ENCODE peak calls at places on chromosomes 11 and 22, in six cellular contexts. X, R, C, F, Y and M are unnamed samples.

GRCh38 chr22:22400099-22400498 is 108.4 kb downstream of the ZNF280B start:
- DNase-seq in R (no peak), F (no peak), C (no peak), Y (no peak), X (no peak), M (no peak)

GRCh38 chr11:2530855-2531200 is 86.0 kb downstream of the KCNQ1 start:
- DNase-seq in C (no peak), R (no peak), Y (no peak), X (no peak), F (no peak), M (no peak)

GRCh38 chr22:49554296-49554625 is 273.4 kb downstream of the BRD1 start:
- DNase-seq in X (peak; percentile 26), F (peak; percentile 11), R (no peak), Y (no peak), C (no peak), M (no peak)

GRCh38 chr11:131771471-131771870 is 401.1 kb downstream of the NTM start:
- DNase-seq in R (no peak), F (no peak), X (no peak), C (no peak), Y (no peak), M (no peak)

GRCh38 chr11:27812341-27812740 is 112.1 kb upstream of the BDNF start:
- DNase-seq in X (no peak), R (no peak), Y (no peak), F (no peak), C (peak; percentile 60), M (no peak)

GRCh38 chr11:2547806-2548205 is 103.0 kb downstream of the KCNQ1 start:
- DNase-seq in Y (no peak), C (no peak), X (no peak), F (no peak), R (no peak), M (no peak)

GRCh38 chr11:36699271-36699670 is 101.2 kb upstream of the RAG2 start:
- DNase-seq in C (no peak), R (no peak), X (no peak), Y (no peak), F (no peak), M (no peak)

GRCh38 chr22:50683086-50683993 is 10.7 kb downstream of the SHANK3 start:
- DNase-seq in Y (no peak), C (no peak), F (no peak), X (no peak), R (no peak), M (no peak)

GRCh38 chr11:61429346-61429690 is 457 bp downstream of the CPSF7 start:
- DNase-seq in X (peak; percentile 86), Y (peak; percentile 85), F (peak; percentile 78), C (peak; percentile 44), R (peak; percentile 73), M (peak; percentile 82)

GRCh38 chr11:61425367-61426131 is 4.2 kb downstream of the CPSF7 start:
- DNase-seq in R (no peak), F (no peak), Y (no peak), C (no peak), X (no peak), M (no peak)

DNA sequence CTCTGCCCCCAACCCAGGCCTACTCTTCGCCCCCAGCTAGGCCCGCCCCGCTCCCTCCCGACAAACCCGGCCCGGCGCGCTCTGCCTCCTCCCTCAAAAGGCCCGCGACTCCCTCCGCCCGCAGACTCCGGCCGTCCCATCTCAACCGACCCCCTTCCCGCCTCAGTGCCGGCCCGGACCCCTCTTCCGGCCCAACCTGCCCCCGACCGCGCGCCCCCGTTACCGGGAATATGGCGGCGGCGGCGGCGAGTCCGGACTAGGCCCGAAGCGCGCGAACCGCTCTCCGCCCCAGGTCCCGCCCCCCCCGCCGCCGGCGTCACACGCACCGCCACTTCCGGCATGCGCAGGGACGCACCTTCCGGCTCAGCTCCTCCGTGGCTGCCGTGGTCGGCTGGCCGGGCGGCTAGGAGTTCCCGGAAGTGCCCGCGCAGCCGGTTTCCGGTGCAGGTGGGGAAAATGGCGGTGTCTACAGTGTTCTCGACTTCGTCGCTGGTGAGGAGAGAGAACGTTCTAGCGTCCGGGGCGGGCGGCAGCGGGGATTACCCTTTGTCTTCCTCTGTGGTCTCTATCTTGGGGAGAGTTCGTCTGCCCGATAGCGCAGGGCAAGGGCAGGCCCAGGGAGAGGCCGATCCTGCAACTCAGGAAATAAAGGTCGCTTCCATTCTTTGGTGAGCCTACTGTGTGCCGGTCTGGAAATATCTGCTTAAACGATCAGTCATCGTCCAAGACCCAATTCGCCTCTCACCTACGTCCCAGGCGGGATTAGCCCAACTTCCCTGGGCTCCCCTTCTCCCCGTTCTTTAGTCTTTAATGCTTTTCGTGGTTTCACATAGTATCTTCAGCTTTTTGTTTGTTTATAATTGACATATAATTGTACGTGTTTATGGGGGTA is at the start of the genes CPSF7 and SDHAF2:
- DNase-seq in X (peak; percentile 98), Y (peak; percentile 95), C (peak; percentile 92), F (peak; percentile 97), R (peak; percentile 94), M (peak; percentile 96)
- H2AK5ac ChIP-seq in X (no peak within 1 kb of the TSS), Y (peak within 1 kb of the TSS; percentile 90), C (peak within 1 kb of the TSS; percentile 99), F (no peak within 1 kb of the TSS), R (peak within 1 kb of the TSS; percentile 76), M (peak within 1 kb of the TSS; percentile 91)

DNA sequence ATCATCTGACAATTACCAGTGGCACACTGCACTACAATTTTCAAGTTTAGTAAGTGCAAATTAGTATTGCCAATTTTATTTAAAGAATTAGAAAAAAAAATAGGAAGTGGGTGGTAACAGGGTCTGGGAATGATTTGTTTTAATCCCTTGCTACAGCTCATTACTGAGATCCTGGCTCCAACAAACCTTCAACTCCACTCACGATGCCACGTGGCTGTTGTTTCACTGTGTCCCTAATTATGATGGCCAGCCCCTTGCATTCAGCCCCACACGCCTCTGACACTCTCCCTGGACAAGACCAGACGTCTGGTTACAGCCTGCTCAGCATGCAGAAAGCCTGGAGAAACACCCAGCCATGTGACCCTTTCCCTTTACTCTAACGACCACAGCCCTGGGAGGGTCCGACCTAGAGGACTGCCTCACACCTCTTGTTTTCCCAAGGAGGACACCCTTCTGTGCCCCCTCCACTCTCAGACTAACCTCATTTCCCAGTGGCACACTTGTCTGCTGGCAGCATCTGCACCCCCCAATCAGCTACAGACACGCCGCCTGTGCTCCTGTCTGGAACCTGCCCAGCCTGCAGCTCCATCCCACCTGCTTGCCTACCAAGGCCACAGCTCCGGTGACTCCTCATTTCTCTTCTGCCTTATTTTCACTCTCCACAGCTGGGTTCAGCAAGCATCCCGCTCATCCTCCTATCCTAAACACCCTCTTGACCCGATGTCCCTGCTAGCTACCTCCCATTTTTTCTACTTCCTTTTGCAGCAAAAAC is 18.5 kb upstream of the SLC25A1 start:
- DNase-seq in F (no peak), Y (no peak), X (no peak), C (no peak), R (no peak), M (no peak)
- H3K14ac ChIP-seq in F (no peak overlapping the region), Y (no peak overlapping the region), X (no peak overlapping the region), C (no peak overlapping the region), R (peak overlapping the region; percentile 33), M (no peak overlapping the region)

GRCh38 chr22:17157714-17158113 is 1.4 kb downstream of the HDHD5 start:
- DNase-seq in Y (no peak), R (no peak), C (no peak), X (no peak), F (no peak), M (no peak)
- H2AK5ac ChIP-seq in Y (no peak overlapping the region), R (no peak overlapping the region), C (no peak overlapping the region), X (no peak overlapping the region), F (no peak overlapping the region), M (no peak overlapping the region)

GRCh38 chr22:19879651-19879995 is 24.9 kb upstream of the GNB1L start:
- DNase-seq in R (no peak), X (peak; percentile 48), C (no peak), F (peak; percentile 26), Y (no peak), M (no peak)

GRCh38 chr22:19878461-19879247 is 24.0 kb upstream of the GNB1L start:
- DNase-seq in X (peak; percentile 40), R (no peak), F (no peak), Y (no peak), C (peak; percentile 26), M (no peak)

GRCh38 chr22:19877626-19878339 is 23.1 kb upstream of the GNB1L start:
- DNase-seq in X (peak; percentile 39), C (peak; percentile 58), Y (no peak), R (no peak), F (no peak), M (peak; percentile 72)

GRCh38 chr22:19879996-19880785 is 25.5 kb upstream of the GNB1L start:
- DNase-seq in F (peak; percentile 46), C (no peak), Y (no peak), X (peak; percentile 51), R (no peak), M (no peak)

DNA sequence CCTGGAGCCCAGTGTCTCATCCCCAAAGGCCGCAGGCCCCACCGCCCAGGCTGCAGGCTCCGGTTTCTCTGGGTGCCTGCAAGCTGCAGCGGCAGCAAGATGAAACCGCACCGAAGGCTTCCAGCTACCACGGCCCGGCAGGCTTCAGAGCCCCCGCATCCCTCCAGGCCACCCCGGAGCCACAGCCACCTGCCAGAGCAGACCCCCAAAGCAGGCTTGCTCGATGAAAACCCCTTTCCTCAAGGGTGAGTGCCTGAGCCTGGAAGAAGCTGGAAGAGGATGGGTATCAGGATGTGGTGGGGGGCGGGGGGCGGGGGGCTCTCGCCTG is 24.5 kb upstream of the GNB1L start:
- DNase-seq in R (no peak), X (peak; percentile 41), Y (no peak), F (peak; percentile 29), C (no peak), M (no peak)
- H3K14ac ChIP-seq in R (peak overlapping the region; percentile 98), X (no peak overlapping the region), Y (no peak overlapping the region), F (no peak overlapping the region), C (no peak overlapping the region), M (no peak overlapping the region)

GRCh38 chr22:24355574-24355973 is 71.8 kb upstream of the ADORA2A start:
- DNase-seq in F (no peak), R (no peak), C (no peak), Y (no peak), X (no peak), M (peak; percentile 52)
- H2AK5ac ChIP-seq in F (no peak overlapping the region), R (no peak overlapping the region), C (no peak overlapping the region), Y (no peak overlapping the region), X (no peak overlapping the region), M (no peak overlapping the region)

GRCh38 chr11:13209379-13209778 is 68.2 kb upstream of the BMAL1 start:
- DNase-seq in R (no peak), C (no peak), Y (no peak), F (no peak), X (no peak), M (no peak)

GRCh38 chr11:13210424-13210823 is 67.2 kb upstream of the BMAL1 start:
- DNase-seq in R (peak; percentile 59), F (peak; percentile 79), C (peak; percentile 84), X (peak; percentile 67), Y (peak; percentile 74), M (peak; percentile 76)

GRCh38 chr11:13215157-13215556 is 62.4 kb upstream of the BMAL1 start:
- DNase-seq in F (no peak), Y (peak; percentile 85), X (no peak), C (peak; percentile 95), R (no peak), M (peak; percentile 83)

GRCh38 chr11:13216019-13217006 is 61.3 kb upstream of the BMAL1 start:
- DNase-seq in F (peak; percentile 55), X (peak; percentile 56), Y (peak; percentile 92), C (peak; percentile 98), R (peak; percentile 62), M (peak; percentile 98)

DNA sequence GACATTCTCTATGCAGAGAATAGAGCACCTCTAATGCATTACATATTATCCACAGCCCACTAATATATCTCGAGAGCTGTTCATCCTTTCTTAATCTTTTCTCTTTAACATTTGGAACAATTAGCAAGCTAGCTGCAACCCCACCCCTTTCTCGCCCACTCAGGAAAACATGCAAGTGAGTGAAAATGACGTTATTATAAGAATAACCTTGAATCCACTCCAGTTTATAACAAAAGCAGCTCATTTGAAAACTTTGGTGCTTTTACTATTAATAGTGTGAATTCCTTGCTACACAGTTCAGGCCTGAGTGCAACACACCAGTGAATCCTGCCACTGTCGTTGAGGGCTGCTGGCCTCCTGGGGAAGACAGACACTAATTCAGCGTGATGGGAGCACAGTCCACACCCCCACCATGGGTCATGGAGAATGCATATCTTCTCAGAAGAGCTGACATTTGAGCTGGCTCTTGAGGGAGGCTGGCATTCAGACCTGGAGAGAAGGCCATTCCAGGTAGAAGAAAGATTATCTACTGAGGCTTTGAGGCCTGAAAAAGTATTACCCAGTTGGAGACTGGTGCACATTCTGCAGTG is 63.2 kb upstream of the BMAL1 start:
- DNase-seq in C (no peak), F (no peak), R (no peak), Y (no peak), X (no peak), M (no peak)
- H3K14ac ChIP-seq in C (peak overlapping the region; percentile 82), F (no peak overlapping the region), R (no peak overlapping the region), Y (peak overlapping the region; percentile 66), X (no peak overlapping the region), M (no peak overlapping the region)